ENCODE peak calls at places on chromosomes 11 and 22, in ten cellular contexts. S is neural progenitor cell, R is A549, E is tibial artery, T is WERI-Rb-1, Q is AG10803, F is fibroblast of lung, J is IMR-90, V is fibroblast of mammary gland, Y is adrenal gland. M is an unnamed sample.

GRCh38 chr11:133531971-133532651 is at the start of gene OPCML:
- DNase-seq in S (peak), R (no peak), E (no peak), T (no peak), Q (no peak), F (no peak), J (no peak), V (no peak), Y (no peak), M (no peak)

GRCh38 chr22:19984851-19985811 is 31.5 kb downstream of the ARVCF start:
- DNase-seq in S (no peak), R (no peak), E (no peak), T (no peak), Q (no peak), F (no peak), J (no peak), V (no peak), Y (no peak), M (no peak)

GRCh38 chr11:48101044-48101733 is 115.4 kb upstream of the OR4B1 start:
- DNase-seq in S (no peak), R (no peak), E (no peak), T (no peak), Q (no peak), F (peak), J (no peak), V (no peak), Y (no peak), M (no peak)

GRCh38 chr11:12086271-12087074 is 23.9 kb upstream of the MICAL2 start:
- DNase-seq in S (no peak), R (peak), E (peak), T (peak), Q (peak), F (peak), J (peak), V (peak), Y (peak), M (peak)

GRCh38 chr11:123457187-123457770 is 27.2 kb downstream of the GRAMD1B start:
- DNase-seq in S (no peak), R (no peak), E (peak), T (no peak), Q (no peak), F (peak), J (no peak), V (no peak), Y (peak), M (peak)

GRCh38 chr11:102495161-102496042 is 35.1 kb downstream of the MMP7 start:
- DNase-seq in S (peak), R (peak), E (no peak), T (peak), Q (peak), F (peak), J (peak), V (peak), Y (peak), M (peak)

GRCh38 chr11:35784699-35785098 is 122.1 kb downstream of the TRIM44 start:
- DNase-seq in S (no peak), R (no peak), E (no peak), T (no peak), Q (no peak), F (no peak), J (no peak), V (no peak), Y (no peak), M (no peak)

GRCh38 chr11:117074122-117074521 is 24.1 kb downstream of the SIK3 start:
- DNase-seq in S (no peak), R (no peak), E (no peak), T (no peak), Q (no peak), F (no peak), J (no peak), V (no peak), Y (no peak), M (no peak)

GRCh38 chr11:47784785-47785381 is 17.7 kb upstream of the FNBP4 start:
- DNase-seq in S (no peak), R (no peak), E (no peak), T (no peak), Q (no peak), F (no peak), J (no peak), V (no peak), Y (no peak), M (no peak)

GRCh38 chr11:117995472-117995871 is 9.3 kb downstream of the IL10RA start:
- DNase-seq in S (no peak), R (no peak), E (no peak), T (no peak), Q (no peak), F (no peak), J (no peak), V (no peak), Y (no peak), M (no peak)

GRCh38 chr11:102592634-102593581 is 32.2 kb downstream of the MMP20 start:
- DNase-seq in S (peak), R (no peak), E (no peak), T (no peak), Q (peak), F (peak), J (peak), V (peak), Y (peak), M (peak)

GRCh38 chr22:19880786-19881569 is 26.3 kb upstream of the GNB1L start:
- DNase-seq in S (peak), R (peak), E (peak), T (no peak), Q (peak), F (peak), J (peak), V (peak), Y (peak), M (peak)

GRCh38 chr11:11189501-11189900 is 163.5 kb downstream of the CSNK2A3 start:
- DNase-seq in S (no peak), R (no peak), E (no peak), T (no peak), Q (no peak), F (no peak), J (no peak), V (no peak), Y (no peak), M (no peak)

GRCh38 chr22:37059876-37060449 is 8.4 kb downstream of the KCTD17 start:
- DNase-seq in S (no peak), R (no peak), E (no peak), T (peak), Q (no peak), F (no peak), J (no peak), V (no peak), Y (no peak), M (no peak)

GRCh38 chr11:119362741-119363080 is 16.2 kb upstream of the MFRP start:
- DNase-seq in S (no peak), R (no peak), E (no peak), T (no peak), Q (no peak), F (no peak), J (no peak), V (no peak), Y (no peak), M (no peak)

GRCh38 chr22:27241430-27242110 is 560.0 kb downstream of the MN1 start:
- DNase-seq in S (no peak), R (no peak), E (no peak), T (no peak), Q (peak), F (peak), J (no peak), V (no peak), Y (peak), M (peak)

GRCh38 chr11:66008468-66009101 is 3.2 kb upstream of the CST6 start:
- DNase-seq in S (no peak), R (no peak), E (no peak), T (peak), Q (no peak), F (no peak), J (no peak), V (no peak), Y (no peak), M (no peak)

GRCh38 chr22:42670921-42671709 is 21.9 kb upstream of the CYB5R3 start:
- DNase-seq in S (no peak), R (no peak), E (no peak), T (no peak), Q (no peak), F (no peak), J (no peak), V (no peak), Y (peak), M (peak)

GRCh38 chr22:41222846-41223507 is 17.8 kb downstream of the CHADL start:
- DNase-seq in S (no peak), R (no peak), E (no peak), T (no peak), Q (no peak), F (no peak), J (no peak), V (no peak), Y (no peak), M (no peak)

GRCh38 chr11:103988595-103988969 is 47.9 kb upstream of the DDI1 start:
- DNase-seq in S (no peak), R (no peak), E (no peak), T (no peak), Q (peak), F (peak), J (peak), V (peak), Y (no peak), M (peak)

GRCh38 chr11:134413334-134414035 is 1.4 kb upstream of the B3GAT1 start:
- DNase-seq in S (peak), R (no peak), E (no peak), T (no peak), Q (no peak), F (no peak), J (no peak), V (no peak), Y (no peak), M (no peak)

GRCh38 chr11:63888170-63889086 is 28.5 kb downstream of the RCOR2 start:
- DNase-seq in S (peak), R (no peak), E (peak), T (peak), Q (peak), F (peak), J (peak), V (peak), Y (peak), M (peak)

GRCh38 chr11:79209540-79210266 is 231.1 kb downstream of the TENM4 start:
- DNase-seq in S (no peak), R (no peak), E (peak), T (no peak), Q (no peak), F (no peak), J (peak), V (peak), Y (peak), M (no peak)

GRCh38 chr11:38060930-38061329 is 1462.9 kb upstream of the RAG2 start:
- DNase-seq in S (no peak), R (no peak), E (no peak), T (no peak), Q (no peak), F (peak), J (no peak), V (no peak), Y (no peak), M (no peak)

GRCh38 chr11:45665933-45666647 is 668 bp upstream of the CHST1 start:
- DNase-seq in S (no peak), R (no peak), E (peak), T (no peak), Q (no peak), F (no peak), J (no peak), V (peak), Y (no peak), M (peak)

GRCh38 chr11:70371241-70371640 is 27.1 kb upstream of the CTTN start:
- DNase-seq in S (no peak), R (no peak), E (no peak), T (no peak), Q (peak), F (no peak), J (peak), V (no peak), Y (no peak), M (no peak)

GRCh38 chr22:24969588-24970301 is 17.2 kb downstream of the KIAA1671 start:
- DNase-seq in S (no peak), R (no peak), E (peak), T (no peak), Q (peak), F (peak), J (no peak), V (no peak), Y (peak), M (peak)

GRCh38 chr11:67001332-67001731 is 21.6 kb upstream of the SYT12 start:
- DNase-seq in S (no peak), R (no peak), E (no peak), T (no peak), Q (no peak), F (no peak), J (no peak), V (no peak), Y (no peak), M (no peak)

GRCh38 chr11:120191058-120191457 is 19.8 kb upstream of the OAF start:
- DNase-seq in S (no peak), R (no peak), E (no peak), T (no peak), Q (no peak), F (no peak), J (no peak), V (no peak), Y (no peak), M (no peak)

GRCh38 chr11:117562111-117562510 is 234.5 kb downstream of the CEP164 start:
- DNase-seq in S (no peak), R (no peak), E (no peak), T (no peak), Q (no peak), F (no peak), J (no peak), V (peak), Y (no peak), M (no peak)

GRCh38 chr22:24178502-24179440 is 2.5 kb upstream of the SUSD2 start:
- DNase-seq in S (peak), R (no peak), E (no peak), T (peak), Q (no peak), F (no peak), J (no peak), V (no peak), Y (no peak), M (peak)

GRCh38 chr11:86869966-86870570 is 69.7 kb downstream of the PRSS23 start:
- DNase-seq in S (peak), R (peak), E (peak), T (peak), Q (peak), F (peak), J (peak), V (peak), Y (peak), M (peak)

GRCh38 chr11:100890779-100891178 is 203.7 kb downstream of the ARHGAP42 start:
- DNase-seq in S (no peak), R (no peak), E (peak), T (no peak), Q (peak), F (peak), J (peak), V (peak), Y (no peak), M (peak)

GRCh38 chr11:76008474-76008873 is 193.5 kb downstream of the UVRAG start:
- DNase-seq in S (no peak), R (no peak), E (no peak), T (no peak), Q (no peak), F (peak), J (peak), V (peak), Y (no peak), M (peak)

GRCh38 chr22:21657020-21657360 is 8.8 kb upstream of the PPIL2 start:
- DNase-seq in S (no peak), R (no peak), E (no peak), T (no peak), Q (no peak), F (no peak), J (no peak), V (no peak), Y (no peak), M (no peak)

GRCh38 chr11:9858822-9859221 is 194.9 kb downstream of the SWAP70 start:
- DNase-seq in S (peak), R (no peak), E (no peak), T (no peak), Q (peak), F (peak), J (peak), V (no peak), Y (peak), M (peak)

GRCh38 chr11:43943931-43944751 is 1.7 kb downstream of the C11orf96 start:
- DNase-seq in S (peak), R (peak), E (no peak), T (peak), Q (no peak), F (peak), J (peak), V (no peak), Y (peak), M (peak)

DNA sequence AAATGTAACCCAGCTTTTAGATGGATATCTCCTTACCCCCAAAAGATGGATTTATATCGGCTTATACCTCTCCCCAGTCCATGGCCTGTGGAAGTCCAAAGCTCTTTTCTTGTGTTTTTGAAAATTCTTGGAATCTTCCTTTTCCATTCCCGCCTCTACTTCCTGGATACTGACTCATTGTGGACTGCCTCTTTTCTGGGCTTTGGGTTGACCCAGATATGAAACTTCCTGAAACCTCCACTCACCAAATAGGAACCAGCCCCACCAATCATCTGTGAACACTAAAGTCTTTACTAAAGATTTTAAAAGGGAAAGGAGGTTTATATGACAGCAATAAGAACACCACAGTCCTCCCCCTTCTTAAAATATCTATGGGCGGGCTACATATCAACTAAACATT is 163.4 kb upstream of the SYN3 start:
- DNase-seq in S (no peak), R (no peak), E (no peak), T (no peak), Q (peak), F (no peak), J (no peak), V (peak), Y (no peak), M (no peak)
- H3K4me3 ChIP-seq in S (no peak), R (no peak), E (peak), T (no peak), Q (no peak), F (no peak), J (no peak), V (peak), Y (no peak), M (no peak)

DNA sequence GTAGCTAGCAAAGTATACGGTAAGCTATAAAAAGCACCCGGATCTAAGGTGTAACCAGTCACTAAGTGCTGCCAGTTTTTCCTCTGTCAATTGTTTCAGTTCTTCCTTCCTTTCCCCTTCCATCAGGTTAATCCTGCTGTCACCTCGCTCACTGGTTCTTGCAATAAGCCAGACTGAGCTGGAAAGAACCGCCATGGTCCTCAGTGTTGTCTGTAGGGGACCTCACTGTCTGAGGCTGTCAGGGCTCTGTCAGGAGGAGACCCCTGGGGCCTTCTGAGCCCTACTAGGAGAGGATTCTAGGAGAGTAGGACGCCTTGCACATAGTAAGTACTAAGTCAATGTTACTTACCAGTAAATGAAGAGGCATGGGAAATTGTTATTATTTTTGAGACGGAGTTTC is 1.4 kb upstream of the TBC1D22A start:
- DNase-seq in S (peak), R (no peak), E (no peak), T (peak), Q (no peak), F (no peak), J (no peak), V (no peak), Y (no peak), M (no peak)
- H3K4me3 ChIP-seq in S (peak), R (peak), E (peak), T (no peak), Q (peak), F (no peak), J (no peak), V (peak), Y (no peak), M (peak)

DNA sequence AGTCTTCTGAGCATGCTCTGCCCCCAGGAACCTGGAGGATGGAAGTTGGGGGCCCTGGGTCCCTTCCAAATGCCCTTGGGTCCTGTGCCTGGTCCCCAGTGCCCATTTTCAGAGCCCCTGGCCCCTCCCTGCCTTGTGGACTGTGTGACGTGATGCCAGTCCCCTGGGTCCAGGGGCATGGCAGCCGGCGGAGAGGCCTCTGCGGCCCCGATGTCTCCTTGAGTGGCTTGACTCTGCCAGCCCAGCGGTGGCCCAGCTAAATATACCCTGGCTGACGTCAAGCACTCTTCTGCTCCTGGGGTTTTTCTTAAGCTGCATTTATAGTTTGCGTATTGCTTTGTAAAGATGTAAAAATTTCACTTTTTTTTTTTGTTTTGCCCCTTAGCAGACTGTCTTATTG is 35.2 kb upstream of the PARVG start:
- DNase-seq in S (no peak), R (no peak), E (no peak), T (no peak), Q (no peak), F (no peak), J (no peak), V (no peak), Y (no peak), M (no peak)
- H3K4me3 ChIP-seq in S (no peak), R (no peak), E (no peak), T (no peak), Q (no peak), F (no peak), J (no peak), V (no peak), Y (no peak), M (no peak)

GRCh38 chr11:17543574-17544180 is 539 bp downstream of the USH1C start:
- DNase-seq in S (no peak), R (no peak), E (no peak), T (no peak), Q (no peak), F (no peak), J (no peak), V (no peak), Y (no peak), M (no peak)

GRCh38 chr11:17546240-17546639 is 819 bp upstream of the OTOG start:
- DNase-seq in S (no peak), R (no peak), E (no peak), T (no peak), Q (no peak), F (no peak), J (no peak), V (no peak), Y (no peak), M (no peak)

GRCh38 chr11:17543041-17543440 is 1.2 kb downstream of the USH1C start:
- DNase-seq in S (no peak), R (no peak), E (no peak), T (no peak), Q (no peak), F (no peak), J (no peak), V (no peak), Y (no peak), M (no peak)

GRCh38 chr11:17542249-17542648 is 2.0 kb downstream of the USH1C start:
- DNase-seq in S (no peak), R (no peak), E (no peak), T (no peak), Q (no peak), F (no peak), J (no peak), V (no peak), Y (no peak), M (no peak)

DNA sequence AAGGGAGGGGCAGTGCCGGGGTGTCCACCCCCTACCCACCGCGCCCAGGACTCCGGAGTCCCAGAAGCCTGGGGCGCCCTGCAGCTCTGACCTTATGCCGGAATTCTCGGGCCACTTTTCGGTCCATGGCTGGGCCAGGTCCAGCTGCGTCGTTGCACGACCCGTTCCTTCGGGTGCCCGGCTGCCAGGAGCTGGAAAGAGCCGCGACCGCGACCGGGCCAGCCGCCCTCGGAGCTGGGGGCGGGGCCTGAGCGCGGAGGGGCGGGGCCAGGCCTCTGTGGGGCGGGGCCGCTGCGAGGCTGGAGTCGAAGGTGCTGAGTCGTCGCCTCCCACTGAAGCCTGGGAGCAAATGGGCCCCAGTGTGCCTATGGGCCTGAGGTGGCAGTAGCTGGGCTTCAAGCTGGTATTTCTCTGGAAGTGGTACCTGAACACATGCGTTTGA is at the start of gene USH1C:
- DNase-seq in S (peak), R (peak), E (no peak), T (no peak), Q (no peak), F (no peak), J (no peak), V (no peak), Y (peak), M (no peak)
- H3K4me3 ChIP-seq in S (peak), R (peak), E (peak), T (no peak), Q (no peak), F (no peak), J (no peak), V (no peak), Y (no peak), M (no peak)

M was measured in cardiac fibroblast.